ENCODE peak calls at places on chromosomes 2 and 18, in nine cellular contexts. One of them, this sample, is unnamed.

GRCh38 chr2:173553589-173553988 is 198.9 kb downstream of the CDCA7 start:
- DNase-seq in lower leg skin: no peak
- DNase-seq in central memory CD4-positive, alpha-beta T cell: no peak
- DNase-seq in A549: peak
- DNase-seq in iris pigment epithelial cell: peak
- DNase-seq in activated T-cell treated with anti-CD3 and anti-CD28 coated beads for 1 hour: no peak
- DNase-seq in NCI-H510A: no peak
- DNase-seq in ACHN: peak
- DNase-seq in DMS153: no peak
- DNase-seq in this sample: peak

GRCh38 chr2:234595829-234596228 is 98.9 kb upstream of the ARL4C start:
- DNase-seq in DMS153: no peak
- DNase-seq in central memory CD4-positive, alpha-beta T cell: no peak
- DNase-seq in A549: no peak
- DNase-seq in iris pigment epithelial cell: peak
- DNase-seq in lower leg skin: no peak
- DNase-seq in NCI-H510A: no peak
- DNase-seq in ACHN: no peak
- DNase-seq in activated T-cell treated with anti-CD3 and anti-CD28 coated beads for 1 hour: no peak
- DNase-seq in this sample: peak

GRCh38 chr2:173087214-173087581 is 11.6 kb downstream of the MAP3K20 start:
- DNase-seq in lower leg skin: no peak
- DNase-seq in iris pigment epithelial cell: peak
- DNase-seq in activated T-cell treated with anti-CD3 and anti-CD28 coated beads for 1 hour: no peak
- DNase-seq in NCI-H510A: no peak
- DNase-seq in DMS153: no peak
- DNase-seq in ACHN: peak
- DNase-seq in A549: no peak
- DNase-seq in central memory CD4-positive, alpha-beta T cell: no peak
- DNase-seq in this sample: peak

GRCh38 chr2:71156531-71156930 is 26.1 kb downstream of the MPHOSPH10 start:
- DNase-seq in ACHN: no peak
- DNase-seq in activated T-cell treated with anti-CD3 and anti-CD28 coated beads for 1 hour: no peak
- DNase-seq in lower leg skin: no peak
- DNase-seq in iris pigment epithelial cell: peak
- DNase-seq in DMS153: no peak
- DNase-seq in central memory CD4-positive, alpha-beta T cell: no peak
- DNase-seq in A549: no peak
- DNase-seq in NCI-H510A: no peak
- DNase-seq in this sample: no peak

GRCh38 chr18:66495844-66496243 is 108.0 kb downstream of the CDH19 start:
- DNase-seq in A549: peak
- DNase-seq in NCI-H510A: peak
- DNase-seq in ACHN: peak
- DNase-seq in DMS153: no peak
- DNase-seq in lower leg skin: no peak
- DNase-seq in activated T-cell treated with anti-CD3 and anti-CD28 coated beads for 1 hour: no peak
- DNase-seq in iris pigment epithelial cell: peak
- DNase-seq in central memory CD4-positive, alpha-beta T cell: no peak
- DNase-seq in this sample: no peak

GRCh38 chr2:166494140-166494544 is at the start of gene SCN7A:
- DNase-seq in NCI-H510A: peak
- DNase-seq in central memory CD4-positive, alpha-beta T cell: no peak
- DNase-seq in A549: no peak
- DNase-seq in lower leg skin: peak
- DNase-seq in ACHN: no peak
- DNase-seq in DMS153: peak
- DNase-seq in iris pigment epithelial cell: peak
- DNase-seq in activated T-cell treated with anti-CD3 and anti-CD28 coated beads for 1 hour: no peak
- DNase-seq in this sample: no peak

GRCh38 chr18:71293322-71293721 is 1004.5 kb downstream of the SOCS6 start:
- DNase-seq in ACHN: no peak
- DNase-seq in iris pigment epithelial cell: peak
- DNase-seq in lower leg skin: no peak
- DNase-seq in activated T-cell treated with anti-CD3 and anti-CD28 coated beads for 1 hour: no peak
- DNase-seq in DMS153: no peak
- DNase-seq in A549: no peak
- DNase-seq in central memory CD4-positive, alpha-beta T cell: no peak
- DNase-seq in NCI-H510A: no peak
- DNase-seq in this sample: no peak

GRCh38 chr2:85237849-85238570 is 89.8 kb downstream of the TGOLN2 start:
- DNase-seq in iris pigment epithelial cell: no peak
- DNase-seq in NCI-H510A: peak
- DNase-seq in DMS153: peak
- DNase-seq in central memory CD4-positive, alpha-beta T cell: no peak
- DNase-seq in lower leg skin: no peak
- DNase-seq in ACHN: no peak
- DNase-seq in A549: no peak
- DNase-seq in activated T-cell treated with anti-CD3 and anti-CD28 coated beads for 1 hour: no peak
- DNase-seq in this sample: no peak

GRCh38 chr2:84970266-84970955 is 550 bp upstream of the KCMF1 start:
- DNase-seq in NCI-H510A: peak
- DNase-seq in lower leg skin: peak
- DNase-seq in activated T-cell treated with anti-CD3 and anti-CD28 coated beads for 1 hour: peak
- DNase-seq in A549: peak
- DNase-seq in DMS153: no peak
- DNase-seq in central memory CD4-positive, alpha-beta T cell: peak
- DNase-seq in iris pigment epithelial cell: peak
- DNase-seq in ACHN: peak
- DNase-seq in this sample: no peak

GRCh38 chr2:122034797-122035196 is 279.3 kb downstream of the TSN start:
- DNase-seq in iris pigment epithelial cell: no peak
- DNase-seq in activated T-cell treated with anti-CD3 and anti-CD28 coated beads for 1 hour: no peak
- DNase-seq in lower leg skin: peak
- DNase-seq in DMS153: no peak
- DNase-seq in central memory CD4-positive, alpha-beta T cell: no peak
- DNase-seq in A549: no peak
- DNase-seq in ACHN: no peak
- DNase-seq in NCI-H510A: no peak
- DNase-seq in this sample: no peak

GRCh38 chr2:112818094-112818902 is 18.3 kb downstream of the IL1B start:
- DNase-seq in A549: peak
- DNase-seq in ACHN: no peak
- DNase-seq in NCI-H510A: no peak
- DNase-seq in activated T-cell treated with anti-CD3 and anti-CD28 coated beads for 1 hour: no peak
- DNase-seq in central memory CD4-positive, alpha-beta T cell: no peak
- DNase-seq in iris pigment epithelial cell: no peak
- DNase-seq in DMS153: no peak
- DNase-seq in lower leg skin: no peak
- DNase-seq in this sample: no peak

GRCh38 chr2:138964413-138964812 is 184.2 kb upstream of the NXPH2 start:
- DNase-seq in activated T-cell treated with anti-CD3 and anti-CD28 coated beads for 1 hour: no peak
- DNase-seq in NCI-H510A: no peak
- DNase-seq in iris pigment epithelial cell: no peak
- DNase-seq in DMS153: peak
- DNase-seq in ACHN: no peak
- DNase-seq in central memory CD4-positive, alpha-beta T cell: no peak
- DNase-seq in lower leg skin: no peak
- DNase-seq in A549: no peak
- DNase-seq in this sample: no peak

GRCh38 chr2:212730994-212731393 is 192.4 kb upstream of the ERBB4 start:
- DNase-seq in activated T-cell treated with anti-CD3 and anti-CD28 coated beads for 1 hour: no peak
- DNase-seq in iris pigment epithelial cell: no peak
- DNase-seq in A549: no peak
- DNase-seq in lower leg skin: no peak
- DNase-seq in NCI-H510A: no peak
- DNase-seq in ACHN: no peak
- DNase-seq in central memory CD4-positive, alpha-beta T cell: no peak
- DNase-seq in DMS153: no peak
- DNase-seq in this sample: no peak

GRCh38 chr2:165055081-165055879 is 100.0 kb upstream of the SLC38A11 start:
- DNase-seq in iris pigment epithelial cell: peak
- DNase-seq in lower leg skin: no peak
- DNase-seq in A549: peak
- DNase-seq in central memory CD4-positive, alpha-beta T cell: no peak
- DNase-seq in activated T-cell treated with anti-CD3 and anti-CD28 coated beads for 1 hour: no peak
- DNase-seq in ACHN: no peak
- DNase-seq in NCI-H510A: no peak
- DNase-seq in DMS153: peak
- DNase-seq in this sample: no peak

GRCh38 chr2:176392125-176392704 is 123.0 kb downstream of the MTX2 start:
- DNase-seq in central memory CD4-positive, alpha-beta T cell: no peak
- DNase-seq in ACHN: no peak
- DNase-seq in iris pigment epithelial cell: no peak
- DNase-seq in activated T-cell treated with anti-CD3 and anti-CD28 coated beads for 1 hour: no peak
- DNase-seq in NCI-H510A: no peak
- DNase-seq in lower leg skin: no peak
- DNase-seq in A549: no peak
- DNase-seq in DMS153: no peak
- DNase-seq in this sample: no peak

GRCh38 chr2:104468846-104469245 is 385.1 kb upstream of the POU3F3 start:
- DNase-seq in central memory CD4-positive, alpha-beta T cell: no peak
- DNase-seq in NCI-H510A: no peak
- DNase-seq in iris pigment epithelial cell: no peak
- DNase-seq in lower leg skin: no peak
- DNase-seq in activated T-cell treated with anti-CD3 and anti-CD28 coated beads for 1 hour: no peak
- DNase-seq in DMS153: no peak
- DNase-seq in ACHN: no peak
- DNase-seq in A549: no peak
- DNase-seq in this sample: no peak

GRCh38 chr2:217612920-217613319 is 389.9 kb downstream of the TNS1 start:
- DNase-seq in NCI-H510A: no peak
- DNase-seq in ACHN: no peak
- DNase-seq in A549: no peak
- DNase-seq in activated T-cell treated with anti-CD3 and anti-CD28 coated beads for 1 hour: no peak
- DNase-seq in central memory CD4-positive, alpha-beta T cell: no peak
- DNase-seq in DMS153: no peak
- DNase-seq in iris pigment epithelial cell: no peak
- DNase-seq in lower leg skin: no peak
- DNase-seq in this sample: no peak

GRCh38 chr2:101369100-101369499 is 18.2 kb downstream of the CREG2 start:
- DNase-seq in iris pigment epithelial cell: no peak
- DNase-seq in NCI-H510A: no peak
- DNase-seq in central memory CD4-positive, alpha-beta T cell: no peak
- DNase-seq in A549: no peak
- DNase-seq in lower leg skin: no peak
- DNase-seq in DMS153: no peak
- DNase-seq in activated T-cell treated with anti-CD3 and anti-CD28 coated beads for 1 hour: no peak
- DNase-seq in ACHN: no peak
- DNase-seq in this sample: no peak

GRCh38 chr18:63936156-63936931 is 12.8 kb upstream of the HMSD start:
- DNase-seq in lower leg skin: peak
- DNase-seq in NCI-H510A: peak
- DNase-seq in DMS153: peak
- DNase-seq in activated T-cell treated with anti-CD3 and anti-CD28 coated beads for 1 hour: peak
- DNase-seq in central memory CD4-positive, alpha-beta T cell: peak
- DNase-seq in A549: peak
- DNase-seq in ACHN: peak
- DNase-seq in iris pigment epithelial cell: peak
- DNase-seq in this sample: peak

GRCh38 chr2:54708584-54709340 is 14.7 kb upstream of the EML6 start:
- DNase-seq in ACHN: peak
- DNase-seq in A549: no peak
- DNase-seq in central memory CD4-positive, alpha-beta T cell: no peak
- DNase-seq in DMS153: no peak
- DNase-seq in lower leg skin: peak
- DNase-seq in iris pigment epithelial cell: peak
- DNase-seq in activated T-cell treated with anti-CD3 and anti-CD28 coated beads for 1 hour: no peak
- DNase-seq in NCI-H510A: peak
- DNase-seq in this sample: no peak

GRCh38 chr2:28356095-28356911 is 36.4 kb upstream of the FOSL2 start:
- DNase-seq in DMS153: peak
- DNase-seq in lower leg skin: peak
- DNase-seq in ACHN: no peak
- DNase-seq in iris pigment epithelial cell: peak
- DNase-seq in central memory CD4-positive, alpha-beta T cell: peak
- DNase-seq in NCI-H510A: no peak
- DNase-seq in activated T-cell treated with anti-CD3 and anti-CD28 coated beads for 1 hour: no peak
- DNase-seq in A549: peak
- DNase-seq in this sample: peak

GRCh38 chr2:181430406-181431199 is 26.6 kb upstream of the ITGA4 start:
- DNase-seq in DMS153: no peak
- DNase-seq in ACHN: no peak
- DNase-seq in activated T-cell treated with anti-CD3 and anti-CD28 coated beads for 1 hour: no peak
- DNase-seq in iris pigment epithelial cell: peak
- DNase-seq in NCI-H510A: no peak
- DNase-seq in lower leg skin: no peak
- DNase-seq in central memory CD4-positive, alpha-beta T cell: peak
- DNase-seq in A549: peak
- DNase-seq in this sample: peak

GRCh38 chr2:72112981-72113846 is 34.4 kb downstream of the CYP26B1 start:
- DNase-seq in NCI-H510A: no peak
- DNase-seq in ACHN: no peak
- DNase-seq in central memory CD4-positive, alpha-beta T cell: no peak
- DNase-seq in lower leg skin: peak
- DNase-seq in A549: no peak
- DNase-seq in iris pigment epithelial cell: no peak
- DNase-seq in activated T-cell treated with anti-CD3 and anti-CD28 coated beads for 1 hour: no peak
- DNase-seq in DMS153: no peak
- DNase-seq in this sample: no peak

GRCh38 chr18:13446581-13447470 is 228.3 kb downstream of the LDLRAD4 start:
- DNase-seq in ACHN: no peak
- DNase-seq in iris pigment epithelial cell: peak
- DNase-seq in lower leg skin: peak
- DNase-seq in DMS153: no peak
- DNase-seq in central memory CD4-positive, alpha-beta T cell: no peak
- DNase-seq in activated T-cell treated with anti-CD3 and anti-CD28 coated beads for 1 hour: no peak
- DNase-seq in A549: peak
- DNase-seq in NCI-H510A: no peak
- DNase-seq in this sample: no peak

GRCh38 chr18:2304378-2305175 is 266.7 kb downstream of the METTL4 start:
- DNase-seq in ACHN: no peak
- DNase-seq in iris pigment epithelial cell: peak
- DNase-seq in central memory CD4-positive, alpha-beta T cell: no peak
- DNase-seq in DMS153: no peak
- DNase-seq in activated T-cell treated with anti-CD3 and anti-CD28 coated beads for 1 hour: no peak
- DNase-seq in A549: peak
- DNase-seq in NCI-H510A: no peak
- DNase-seq in lower leg skin: no peak
- DNase-seq in this sample: peak

GRCh38 chr2:240468300-240469238 is 33.1 kb downstream of the GPC1 start:
- DNase-seq in ACHN: no peak
- DNase-seq in iris pigment epithelial cell: no peak
- DNase-seq in lower leg skin: peak
- DNase-seq in DMS153: no peak
- DNase-seq in central memory CD4-positive, alpha-beta T cell: no peak
- DNase-seq in A549: no peak
- DNase-seq in activated T-cell treated with anti-CD3 and anti-CD28 coated beads for 1 hour: no peak
- DNase-seq in NCI-H510A: no peak
- DNase-seq in this sample: no peak

GRCh38 chr2:168194784-168195522 is 52.4 kb downstream of the STK39 start:
- DNase-seq in ACHN: no peak
- DNase-seq in activated T-cell treated with anti-CD3 and anti-CD28 coated beads for 1 hour: no peak
- DNase-seq in DMS153: no peak
- DNase-seq in lower leg skin: no peak
- DNase-seq in NCI-H510A: no peak
- DNase-seq in A549: no peak
- DNase-seq in central memory CD4-positive, alpha-beta T cell: peak
- DNase-seq in iris pigment epithelial cell: peak
- DNase-seq in this sample: peak

GRCh38 chr2:70443726-70444125 is 109.9 kb downstream of the TGFA start:
- DNase-seq in ACHN: no peak
- DNase-seq in NCI-H510A: no peak
- DNase-seq in DMS153: no peak
- DNase-seq in lower leg skin: no peak
- DNase-seq in A549: no peak
- DNase-seq in activated T-cell treated with anti-CD3 and anti-CD28 coated beads for 1 hour: no peak
- DNase-seq in iris pigment epithelial cell: no peak
- DNase-seq in central memory CD4-positive, alpha-beta T cell: no peak
- DNase-seq in this sample: no peak

GRCh38 chr2:222038086-222038802 is 260.6 kb downstream of the PAX3 start:
- DNase-seq in DMS153: no peak
- DNase-seq in lower leg skin: no peak
- DNase-seq in A549: no peak
- DNase-seq in ACHN: peak
- DNase-seq in iris pigment epithelial cell: peak
- DNase-seq in NCI-H510A: no peak
- DNase-seq in activated T-cell treated with anti-CD3 and anti-CD28 coated beads for 1 hour: no peak
- DNase-seq in central memory CD4-positive, alpha-beta T cell: no peak
- DNase-seq in this sample: peak

GRCh38 chr2:78262713-78263375 is 740.7 kb upstream of the LRRTM4 start:
- DNase-seq in central memory CD4-positive, alpha-beta T cell: no peak
- DNase-seq in iris pigment epithelial cell: no peak
- DNase-seq in DMS153: no peak
- DNase-seq in ACHN: no peak
- DNase-seq in NCI-H510A: no peak
- DNase-seq in activated T-cell treated with anti-CD3 and anti-CD28 coated beads for 1 hour: no peak
- DNase-seq in A549: no peak
- DNase-seq in lower leg skin: no peak
- DNase-seq in this sample: no peak

GRCh38 chr2:161238559-161239415 is 69.4 kb upstream of the PSMD14 start:
- DNase-seq in DMS153: peak
- DNase-seq in iris pigment epithelial cell: peak
- DNase-seq in central memory CD4-positive, alpha-beta T cell: peak
- DNase-seq in A549: peak
- DNase-seq in activated T-cell treated with anti-CD3 and anti-CD28 coated beads for 1 hour: peak
- DNase-seq in lower leg skin: peak
- DNase-seq in NCI-H510A: peak
- DNase-seq in ACHN: peak
- DNase-seq in this sample: no peak